ENCODE peak calls at places on chromosomes 11 and 22, in nine cellular contexts. X is stimulated activated naive CD4-positive, alpha-beta T cell; Z is posterior vena cava; A is AG04450; I is HFFc6; O is anterior cingulate cortex; R is NCI-H774; C is stimulated activated CD8-positive, alpha-beta memory T cell treated with anti-CD3 and anti-CD28 coated beads, Interleukin-12 subunit alpha, Interleukin-12 subunit beta, amount 100 ng/mL, for 4 hours; G is left colon. L is an unnamed sample.
A peak's percentile ranks its signal among the peaks of the same experiment; 100 is the strongest.

GRCh38 chr11:123799438-123799837 is 6.7 kb downstream of the OR6M1 start:
- DNase-seq in O (no peak), R (no peak), G (no peak), X (no peak), A (no peak), C (no peak), Z (no peak), I (no peak), L (peak; percentile 83)

GRCh38 chr11:10413268-10413667 is 41.8 kb upstream of the AMPD3 start:
- DNase-seq in A (no peak), O (peak; percentile 52), R (no peak), G (peak; percentile 39), C (no peak), X (peak; percentile 36), I (peak; percentile 11), Z (no peak), L (no peak)

GRCh38 chr11:46049325-46049860 is 71.9 kb downstream of the PHF21A start:
- DNase-seq in R (no peak), Z (no peak), C (no peak), G (no peak), I (no peak), X (no peak), O (no peak), A (no peak), L (no peak)

GRCh38 chr22:49197500-49197899 is 630.2 kb downstream of the BRD1 start:
- DNase-seq in X (no peak), C (no peak), O (peak; percentile 29), R (no peak), A (no peak), Z (peak; percentile 43), I (no peak), G (peak; percentile 23), L (no peak)

GRCh38 chr11:107743161-107743560 is 31.3 kb upstream of the SLN start:
- DNase-seq in C (no peak), R (no peak), Z (no peak), I (no peak), X (no peak), A (no peak), O (no peak), G (no peak), L (no peak)

GRCh38 chr11:96061730-96062524 is 138.0 kb upstream of the MTMR2 start:
- DNase-seq in O (no peak), R (no peak), X (peak; percentile 7), A (no peak), C (no peak), Z (no peak), I (peak; percentile 41), G (no peak), L (no peak)

GRCh38 chr11:45677811-45678515 is 12.5 kb upstream of the CHST1 start:
- DNase-seq in Z (peak; percentile 38), G (no peak), X (no peak), I (no peak), O (no peak), A (no peak), C (no peak), R (no peak), L (no peak)

GRCh38 chr11:12677131-12677530 is 2.9 kb downstream of the TEAD1 start:
- DNase-seq in O (no peak), A (no peak), G (no peak), Z (no peak), R (no peak), I (no peak), C (no peak), X (no peak), L (no peak)

GRCh38 chr22:32661296-32661695 is 140.2 kb upstream of the TIMP3 start:
- DNase-seq in C (no peak), R (no peak), Z (peak; percentile 91), X (no peak), G (no peak), O (no peak), I (peak; percentile 85), A (peak; percentile 75), L (no peak)

GRCh38 chr11:35792148-35792845 is 129.7 kb downstream of the TRIM44 start:
- DNase-seq in I (no peak), Z (no peak), C (no peak), O (no peak), G (no peak), A (no peak), R (no peak), X (no peak), L (peak; percentile 65)

GRCh38 chr22:20418211-20418788 is 19.3 kb downstream of the SCARF2 start:
- DNase-seq in A (peak; percentile 65), I (peak; percentile 81), G (peak; percentile 63), X (peak; percentile 70), Z (peak; percentile 94), O (peak; percentile 80), R (peak; percentile 65), C (peak; percentile 48), L (peak; percentile 14)

GRCh38 chr11:84468255-84468654 is 1158.9 kb downstream of the DLG2 start:
- DNase-seq in R (no peak), X (no peak), C (no peak), A (no peak), G (no peak), Z (no peak), I (no peak), O (no peak), L (no peak)

GRCh38 chr11:80365315-80365714 is 924.5 kb upstream of the TENM4 start:
- DNase-seq in I (no peak), O (no peak), X (no peak), G (no peak), A (no peak), C (no peak), R (no peak), Z (no peak), L (no peak)

GRCh38 chr11:67010296-67010905 is 12.5 kb upstream of the SYT12 start:
- DNase-seq in X (no peak), Z (no peak), C (no peak), I (no peak), R (no peak), G (no peak), A (no peak), O (no peak), L (no peak)